ENCODE peak calls at places on chromosomes 12 and 14, in seven cellular contexts. P is CD8-positive, alpha-beta T cell; H is heart left ventricle; L is MCF 10A; W is GM20000; T is OCI-LY7; A is choroid plexus epithelial cell. S is an unnamed sample.

GRCh38 chr14:34180428-34180827 is 229.6 kb upstream of the EGLN3 start:
- DNase-seq in P (no peak), H (no peak), L (no peak), W (no peak), T (no peak), A (no peak), S (no peak)

GRCh38 chr12:131363416-131363815 is 347.5 kb upstream of the SFSWAP start:
- DNase-seq in P (no peak), H (peak), L (no peak), W (no peak), T (no peak), A (no peak), S (no peak)

GRCh38 chr12:47786662-47786974 is 13.6 kb downstream of the SLC48A1 start:
- DNase-seq in P (no peak), H (no peak), L (no peak), W (no peak), T (no peak), A (no peak), S (no peak)

GRCh38 chr14:73467377-73467776 is 9.0 kb upstream of the NUMB start:
- DNase-seq in P (no peak), H (no peak), L (peak), W (no peak), T (no peak), A (peak), S (no peak)

GRCh38 chr14:35134329-35135123 is 12.2 kb downstream of the PRORP start:
- DNase-seq in P (no peak), H (no peak), L (peak), W (no peak), T (no peak), A (no peak), S (no peak)

GRCh38 chr12:72872488-72872887 is 600.3 kb downstream of the TRHDE start:
- DNase-seq in P (no peak), H (no peak), L (no peak), W (no peak), T (no peak), A (no peak), S (no peak)

GRCh38 chr12:89781161-89781560 is 72.5 kb upstream of the ATP2B1 start:
- DNase-seq in P (no peak), H (no peak), L (no peak), W (no peak), T (no peak), A (no peak), S (no peak)

GRCh38 chr14:103404032-103404918 is 19.1 kb downstream of the MARK3 start:
- DNase-seq in P (no peak), H (no peak), L (no peak), W (no peak), T (no peak), A (peak), S (no peak)

GRCh38 chr14:92323031-92323915 is at the start of gene SLC24A4:
- DNase-seq in P (no peak), H (peak), L (no peak), W (peak), T (no peak), A (peak), S (no peak)

GRCh38 chr14:38145142-38145541 is 62.6 kb upstream of the SSTR1 start:
- DNase-seq in P (no peak), H (no peak), L (no peak), W (no peak), T (no peak), A (no peak), S (no peak)

GRCh38 chr12:47774664-47775063 is 1.6 kb downstream of the SLC48A1 start:
- DNase-seq in P (no peak), H (no peak), L (no peak), W (no peak), T (no peak), A (no peak), S (no peak)

GRCh38 chr12:42285431-42285830 is 40.5 kb downstream of the ZCRB1 start:
- DNase-seq in P (no peak), H (no peak), L (no peak), W (no peak), T (no peak), A (no peak), S (no peak)

GRCh38 chr14:65788876-65789859 is 376.6 kb downstream of the FUT8 start:
- DNase-seq in P (no peak), H (no peak), L (no peak), W (no peak), T (no peak), A (peak), S (no peak)

GRCh38 chr12:131555197-131555820 is 155.6 kb upstream of the SFSWAP start:
- DNase-seq in P (no peak), H (no peak), L (peak), W (no peak), T (no peak), A (no peak), S (no peak)

GRCh38 chr12:13208533-13209278 is 12.2 kb downstream of the EMP1 start:
- DNase-seq in P (no peak), H (no peak), L (peak), W (no peak), T (no peak), A (peak), S (no peak)

GRCh38 chr14:101562659-101563351 is 1.5 kb downstream of the DIO3 start:
- DNase-seq in P (no peak), H (no peak), L (no peak), W (no peak), T (peak), A (no peak), S (no peak)

GRCh38 chr12:79452906-79453305 is 237.9 kb downstream of the PAWR start:
- DNase-seq in P (no peak), H (no peak), L (peak), W (no peak), T (no peak), A (peak), S (no peak)

GRCh38 chr12:103819892-103820291 is 21.1 kb downstream of the NT5DC3 start:
- DNase-seq in P (no peak), H (no peak), L (no peak), W (no peak), T (no peak), A (no peak), S (no peak)

GRCh38 chr14:103698380-103699260 is 16.6 kb downstream of the XRCC3 start:
- DNase-seq in P (no peak), H (peak), L (no peak), W (no peak), T (peak), A (no peak), S (no peak)

GRCh38 chr14:101567252-101567651 is 6.0 kb downstream of the DIO3 start:
- DNase-seq in P (no peak), H (no peak), L (no peak), W (no peak), T (no peak), A (no peak), S (no peak)

GRCh38 chr14:38662781-38663180 is 406.9 kb upstream of the CLEC14A start:
- DNase-seq in P (no peak), H (no peak), L (no peak), W (no peak), T (no peak), A (no peak), S (no peak)

GRCh38 chr14:55843718-55844403 is 263.9 kb downstream of the KTN1 start:
- DNase-seq in P (no peak), H (no peak), L (no peak), W (no peak), T (no peak), A (peak), S (no peak)

GRCh38 chr14:47277703-47278102 is 397.7 kb downstream of the MDGA2 start:
- DNase-seq in P (no peak), H (no peak), L (no peak), W (no peak), T (no peak), A (peak), S (no peak)

GRCh38 chr12:105954891-105955607 is 183.7 kb downstream of the NUAK1 start:
- DNase-seq in P (no peak), H (no peak), L (peak), W (no peak), T (no peak), A (peak), S (no peak)

GRCh38 chr14:99667821-99668220 is 16.3 kb upstream of the CYP46A1 start:
- DNase-seq in P (no peak), H (no peak), L (no peak), W (no peak), T (peak), A (no peak), S (no peak)

GRCh38 chr14:100733152-100733850 is 6.6 kb downstream of the DLK1 start:
- DNase-seq in P (no peak), H (peak), L (no peak), W (no peak), T (no peak), A (no peak), S (no peak)

GRCh38 chr12:18828483-18828882 is 90.6 kb downstream of the CAPZA3 start:
- DNase-seq in P (no peak), H (no peak), L (no peak), W (no peak), T (no peak), A (no peak), S (no peak)

GRCh38 chr14:90750701-90751100 is 65.5 kb downstream of the TTC7B start:
- DNase-seq in P (no peak), H (no peak), L (no peak), W (no peak), T (no peak), A (no peak), S (no peak)

GRCh38 chr14:35993512-35993960 is 167.4 kb downstream of the BRMS1L start:
- DNase-seq in P (no peak), H (no peak), L (no peak), W (no peak), T (no peak), A (no peak), S (no peak)

GRCh38 chr14:95436348-95436747 is 80.1 kb downstream of the SYNE3 start:
- DNase-seq in P (no peak), H (no peak), L (no peak), W (no peak), T (no peak), A (no peak), S (no peak)
- TF ChIP-seq CTCF in P (no peak), H (no peak), L (no peak), W (no peak), T (no peak), A (no peak), S (no peak)

GRCh38 chr12:125776212-125776611 is 711.0 kb downstream of the AACS start:
- DNase-seq in P (no peak), H (no peak), L (no peak), W (no peak), T (no peak), A (no peak), S (no peak)

GRCh38 chr12:125775507-125775906 is 710.3 kb downstream of the AACS start:
- DNase-seq in P (no peak), H (no peak), L (no peak), W (no peak), T (no peak), A (no peak), S (no peak)

GRCh38 chr12:125772403-125772802 is 707.2 kb downstream of the AACS start:
- DNase-seq in P (no peak), H (no peak), L (no peak), W (no peak), T (no peak), A (no peak), S (no peak)

DNA sequence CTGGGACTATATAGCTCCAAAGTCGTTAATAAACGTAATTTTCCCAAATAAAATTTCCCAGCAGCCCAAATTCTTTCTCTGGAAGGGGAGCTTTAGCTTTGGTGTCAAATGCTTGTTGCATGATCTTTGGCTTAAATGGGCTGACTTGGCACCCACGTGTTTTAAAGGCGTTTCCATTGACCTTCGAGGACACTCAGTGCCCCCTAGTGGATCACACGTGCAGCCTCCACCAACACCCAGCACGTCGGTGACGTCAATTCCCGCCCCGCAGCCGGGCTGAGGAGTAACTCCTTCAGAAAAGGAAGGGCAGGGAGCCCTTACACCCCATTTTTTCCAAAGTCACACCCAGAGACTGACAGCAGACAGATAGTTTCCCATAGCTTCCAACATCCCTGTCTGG is 707.8 kb downstream of the AACS start:
- DNase-seq in P (no peak), H (no peak), L (peak), W (peak), T (peak), A (no peak), S (no peak)
- TF ChIP-seq CTCF in P (no peak), H (peak), L (no peak), W (peak), T (peak), A (no peak), S (no peak)

GRCh38 chr12:6280053-6280469 is 30.4 kb upstream of the PLEKHG6 start:
- DNase-seq in P (no peak), H (no peak), L (peak), W (no peak), T (no peak), A (peak), S (no peak)
- TF ChIP-seq CTCF in P (no peak), H (no peak), L (no peak), W (no peak), T (no peak), A (peak), S (no peak)

DNA sequence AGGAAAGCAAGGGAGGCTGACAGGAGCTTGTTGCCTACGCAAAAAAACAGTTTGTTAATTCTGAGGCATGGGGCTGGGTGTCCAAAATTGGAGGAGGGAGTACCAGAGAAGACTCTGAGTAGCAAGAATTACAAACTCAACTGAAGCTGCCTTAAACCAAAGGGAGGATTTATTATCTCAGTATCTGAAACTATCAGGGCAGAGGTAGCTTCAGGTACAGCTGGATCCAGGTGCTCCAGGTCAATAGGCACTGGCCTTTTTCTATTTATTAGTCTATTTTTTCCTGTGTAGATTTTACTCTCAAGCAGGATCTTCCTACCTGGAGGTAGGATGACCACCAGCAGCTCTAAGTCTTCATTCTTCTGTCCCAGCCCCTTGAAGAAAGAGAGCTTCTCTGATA is 135.3 kb upstream of the NCOR2 start:
- DNase-seq in P (no peak), H (no peak), L (no peak), W (no peak), T (no peak), A (no peak), S (no peak)
- TF ChIP-seq CTCF in P (no peak), H (no peak), L (no peak), W (no peak), T (no peak), A (no peak), S (no peak)

DNA sequence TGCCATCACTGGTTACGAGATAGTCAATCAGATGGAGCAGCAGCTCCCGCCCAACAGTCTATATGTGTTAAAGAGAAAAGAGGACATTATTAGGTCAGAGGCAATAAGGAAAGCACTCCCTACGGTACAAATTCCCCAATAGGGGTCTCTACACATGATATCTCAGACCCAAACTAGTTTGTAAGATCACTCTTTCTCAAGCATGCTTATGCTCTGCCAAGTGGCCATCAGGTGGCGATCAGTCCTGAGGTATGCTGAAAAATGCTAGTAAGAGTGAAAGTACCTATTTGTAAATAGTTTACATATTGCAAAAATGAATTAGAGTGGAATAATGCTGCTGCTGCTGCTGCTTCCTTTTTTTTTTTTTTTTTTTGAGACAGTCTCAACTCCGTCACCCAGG is 61.1 kb downstream of the CPM start:
- DNase-seq in P (no peak), H (no peak), L (peak), W (peak), T (peak), A (peak), S (no peak)
- TF ChIP-seq CTCF in P (no peak), H (no peak), L (peak), W (peak), T (peak), A (peak), S (no peak)

GRCh38 chr12:124975276-124975675 is 13.7 kb downstream of the DHX37 start:
- DNase-seq in P (no peak), H (no peak), L (no peak), W (no peak), T (no peak), A (no peak), S (no peak)

GRCh38 chr12:124980098-124980892 is 8.6 kb downstream of the DHX37 start:
- DNase-seq in P (no peak), H (no peak), L (no peak), W (no peak), T (no peak), A (no peak), S (no peak)

GRCh38 chr12:124976999-124977398 is 11.9 kb downstream of the DHX37 start:
- DNase-seq in P (no peak), H (no peak), L (no peak), W (no peak), T (no peak), A (no peak), S (no peak)

GRCh38 chr12:124979568-124979967 is 9.4 kb downstream of the DHX37 start:
- DNase-seq in P (no peak), H (no peak), L (no peak), W (no peak), T (no peak), A (no peak), S (no peak)
- TF ChIP-seq CTCF in P (no peak), H (no peak), L (no peak), W (no peak), T (peak), A (no peak), S (no peak)